ENCODE peak calls at places on chromosomes 13 and 19, in nine cellular contexts. One of them, this sample, is unnamed.

GRCh38 chr19:49421039-49421877 is 2.0 kb downstream of the PTH2 start:
- DNase-seq in upper lobe of left lung: peak; percentile 91
- DNase-seq in A549: no peak
- DNase-seq in transverse colon: peak; percentile 42
- DNase-seq in sigmoid colon: no peak
- DNase-seq in SK-N-SH: peak; percentile 95
- DNase-seq in tibial nerve: peak; percentile 45
- DNase-seq in HepG2: no peak
- DNase-seq in GM12878: no peak
- DNase-seq in this sample: no peak

GRCh38 chr19:2260341-2260751 is 4.1 kb upstream of the JSRP1 start:
- DNase-seq in sigmoid colon: no peak
- DNase-seq in SK-N-SH: no peak
- DNase-seq in HepG2: no peak
- DNase-seq in tibial nerve: no peak
- DNase-seq in upper lobe of left lung: no peak
- DNase-seq in GM12878: no peak
- DNase-seq in transverse colon: peak; percentile 46
- DNase-seq in A549: no peak
- DNase-seq in this sample: no peak

GRCh38 chr13:60275208-60275607 is 111.5 kb upstream of the DIAPH3 start:
- DNase-seq in sigmoid colon: no peak
- DNase-seq in transverse colon: no peak
- DNase-seq in HepG2: no peak
- DNase-seq in upper lobe of left lung: no peak
- DNase-seq in GM12878: no peak
- DNase-seq in SK-N-SH: no peak
- DNase-seq in A549: no peak
- DNase-seq in tibial nerve: no peak
- DNase-seq in this sample: no peak

GRCh38 chr13:43368003-43368402 is 344.6 kb downstream of the DNAJC15 start:
- DNase-seq in sigmoid colon: no peak
- DNase-seq in transverse colon: no peak
- DNase-seq in tibial nerve: no peak
- DNase-seq in upper lobe of left lung: no peak
- DNase-seq in A549: no peak
- DNase-seq in SK-N-SH: no peak
- DNase-seq in HepG2: no peak
- DNase-seq in GM12878: no peak
- DNase-seq in this sample: no peak

GRCh38 chr13:73803997-73804396 is 330.2 kb downstream of the KLF12 start:
- DNase-seq in A549: peak; percentile 16
- DNase-seq in tibial nerve: no peak
- DNase-seq in transverse colon: no peak
- DNase-seq in GM12878: no peak
- DNase-seq in HepG2: no peak
- DNase-seq in upper lobe of left lung: no peak
- DNase-seq in sigmoid colon: no peak
- DNase-seq in SK-N-SH: no peak
- DNase-seq in this sample: no peak

GRCh38 chr13:110089100-110089499 is 217.9 kb downstream of the COL4A1 start:
- DNase-seq in SK-N-SH: no peak
- DNase-seq in sigmoid colon: no peak
- DNase-seq in HepG2: no peak
- DNase-seq in transverse colon: no peak
- DNase-seq in upper lobe of left lung: no peak
- DNase-seq in tibial nerve: no peak
- DNase-seq in GM12878: no peak
- DNase-seq in A549: no peak
- DNase-seq in this sample: no peak

GRCh38 chr19:6232567-6232966 is 47.2 kb downstream of the MLLT1 start:
- DNase-seq in GM12878: no peak
- DNase-seq in tibial nerve: no peak
- DNase-seq in transverse colon: no peak
- DNase-seq in upper lobe of left lung: no peak
- DNase-seq in A549: no peak
- DNase-seq in sigmoid colon: no peak
- DNase-seq in HepG2: no peak
- DNase-seq in SK-N-SH: no peak
- DNase-seq in this sample: no peak

GRCh38 chr19:19256072-19256969 is 16.8 kb downstream of the TM6SF2 start:
- DNase-seq in tibial nerve: no peak
- DNase-seq in HepG2: peak; percentile 31
- DNase-seq in GM12878: no peak
- DNase-seq in SK-N-SH: peak; percentile 52
- DNase-seq in transverse colon: no peak
- DNase-seq in sigmoid colon: no peak
- DNase-seq in A549: peak; percentile 40
- DNase-seq in upper lobe of left lung: no peak
- DNase-seq in this sample: no peak

GRCh38 chr13:26867451-26868067 is 107.0 kb upstream of the GPR12 start:
- DNase-seq in GM12878: no peak
- DNase-seq in transverse colon: no peak
- DNase-seq in sigmoid colon: no peak
- DNase-seq in A549: peak; percentile 2
- DNase-seq in SK-N-SH: no peak
- DNase-seq in tibial nerve: no peak
- DNase-seq in upper lobe of left lung: no peak
- DNase-seq in HepG2: no peak
- DNase-seq in this sample: no peak

DNA sequence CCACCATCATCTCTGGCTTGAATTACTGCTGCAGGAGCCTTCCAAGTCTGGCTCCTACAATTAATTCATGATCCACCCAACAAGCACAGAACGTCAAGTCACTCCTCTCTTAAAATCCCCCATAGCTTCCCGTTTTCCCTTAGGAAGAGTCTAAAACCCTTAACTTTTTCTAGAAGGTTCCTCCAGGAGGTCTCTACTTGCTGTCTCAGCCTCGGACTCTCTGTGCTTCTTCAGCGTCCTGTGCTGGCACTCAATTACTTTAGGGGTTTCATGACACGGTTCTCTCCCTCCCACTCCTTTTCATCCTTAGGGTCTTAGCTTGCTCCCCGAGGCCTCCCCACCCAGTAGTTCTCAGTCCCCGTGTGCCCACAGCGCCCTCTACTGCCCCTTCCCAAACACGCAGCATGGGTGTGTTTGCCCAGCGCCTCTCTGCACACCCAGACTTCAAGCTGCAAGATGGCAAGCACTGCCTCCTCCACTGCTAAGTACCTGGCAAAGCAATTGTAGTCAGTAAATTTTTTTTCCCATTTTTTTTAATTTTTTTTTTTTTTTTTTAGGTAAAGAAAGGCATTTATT is 25.8 kb upstream of the MAP3K10 start:
- DNase-seq in SK-N-SH: peak; percentile 72
- DNase-seq in upper lobe of left lung: no peak
- DNase-seq in HepG2: peak; percentile 44
- DNase-seq in GM12878: no peak
- DNase-seq in sigmoid colon: no peak
- DNase-seq in A549: peak; percentile 77
- DNase-seq in tibial nerve: peak; percentile 33
- DNase-seq in transverse colon: peak; percentile 68
- DNase-seq in this sample: no peak
- TF ChIP-seq EP300 in SK-N-SH: no peak
- TF ChIP-seq EP300 in upper lobe of left lung: no peak
- TF ChIP-seq EP300 in HepG2: no peak
- TF ChIP-seq EP300 in GM12878: no peak
- TF ChIP-seq EP300 in sigmoid colon: no peak
- TF ChIP-seq EP300 in A549: no peak
- TF ChIP-seq EP300 in tibial nerve: no peak
- TF ChIP-seq EP300 in transverse colon: no peak
- TF ChIP-seq EP300 in this sample: no peak

DNA sequence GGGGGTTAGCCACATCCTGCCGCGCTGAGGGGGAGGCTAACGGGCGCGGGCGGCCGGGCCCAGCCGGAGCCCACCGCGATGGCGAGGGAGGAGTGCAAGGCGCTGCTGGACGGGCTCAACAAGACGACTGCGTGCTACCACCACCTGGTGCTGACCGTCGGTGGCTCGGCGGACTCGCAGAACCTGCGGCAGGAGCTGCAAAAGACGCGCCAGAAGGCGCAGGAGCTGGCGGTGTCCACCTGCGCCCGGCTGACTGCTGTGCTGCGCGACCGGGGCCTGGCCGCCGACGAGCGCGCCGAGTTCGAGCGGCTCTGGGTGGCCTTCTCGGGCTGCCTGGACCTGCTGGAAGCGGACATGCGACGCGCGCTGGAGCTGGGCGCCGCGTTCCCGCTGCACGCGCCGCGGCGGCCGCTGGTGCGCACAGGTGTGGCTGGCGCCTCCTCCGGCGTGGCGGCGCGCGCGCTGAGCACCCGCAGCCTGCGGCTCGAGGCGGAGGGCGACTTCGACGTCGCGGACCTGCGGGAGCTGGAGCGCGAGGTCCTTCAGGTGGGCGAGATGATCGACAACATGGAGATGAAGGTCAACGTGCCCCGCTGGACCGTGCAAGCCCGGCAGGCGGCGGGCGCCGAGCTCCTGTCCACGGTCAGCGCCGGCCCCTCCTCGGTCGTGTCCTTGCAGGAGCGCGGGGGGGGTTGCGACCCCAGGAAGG is 692 bp downstream of the RGS9BP start:
- DNase-seq in GM12878: no peak
- DNase-seq in A549: peak; percentile 74
- DNase-seq in HepG2: no peak
- DNase-seq in transverse colon: no peak
- DNase-seq in SK-N-SH: peak; percentile 55
- DNase-seq in sigmoid colon: no peak
- DNase-seq in tibial nerve: no peak
- DNase-seq in upper lobe of left lung: peak; percentile 90
- DNase-seq in this sample: no peak
- TF ChIP-seq CTCF in GM12878: no peak
- TF ChIP-seq CTCF in A549: no peak
- TF ChIP-seq CTCF in HepG2: no peak
- TF ChIP-seq CTCF in transverse colon: no peak
- TF ChIP-seq CTCF in SK-N-SH: no peak
- TF ChIP-seq CTCF in sigmoid colon: no peak
- TF ChIP-seq CTCF in tibial nerve: no peak
- TF ChIP-seq CTCF in upper lobe of left lung: no peak
- TF ChIP-seq CTCF in this sample: no peak

DNA sequence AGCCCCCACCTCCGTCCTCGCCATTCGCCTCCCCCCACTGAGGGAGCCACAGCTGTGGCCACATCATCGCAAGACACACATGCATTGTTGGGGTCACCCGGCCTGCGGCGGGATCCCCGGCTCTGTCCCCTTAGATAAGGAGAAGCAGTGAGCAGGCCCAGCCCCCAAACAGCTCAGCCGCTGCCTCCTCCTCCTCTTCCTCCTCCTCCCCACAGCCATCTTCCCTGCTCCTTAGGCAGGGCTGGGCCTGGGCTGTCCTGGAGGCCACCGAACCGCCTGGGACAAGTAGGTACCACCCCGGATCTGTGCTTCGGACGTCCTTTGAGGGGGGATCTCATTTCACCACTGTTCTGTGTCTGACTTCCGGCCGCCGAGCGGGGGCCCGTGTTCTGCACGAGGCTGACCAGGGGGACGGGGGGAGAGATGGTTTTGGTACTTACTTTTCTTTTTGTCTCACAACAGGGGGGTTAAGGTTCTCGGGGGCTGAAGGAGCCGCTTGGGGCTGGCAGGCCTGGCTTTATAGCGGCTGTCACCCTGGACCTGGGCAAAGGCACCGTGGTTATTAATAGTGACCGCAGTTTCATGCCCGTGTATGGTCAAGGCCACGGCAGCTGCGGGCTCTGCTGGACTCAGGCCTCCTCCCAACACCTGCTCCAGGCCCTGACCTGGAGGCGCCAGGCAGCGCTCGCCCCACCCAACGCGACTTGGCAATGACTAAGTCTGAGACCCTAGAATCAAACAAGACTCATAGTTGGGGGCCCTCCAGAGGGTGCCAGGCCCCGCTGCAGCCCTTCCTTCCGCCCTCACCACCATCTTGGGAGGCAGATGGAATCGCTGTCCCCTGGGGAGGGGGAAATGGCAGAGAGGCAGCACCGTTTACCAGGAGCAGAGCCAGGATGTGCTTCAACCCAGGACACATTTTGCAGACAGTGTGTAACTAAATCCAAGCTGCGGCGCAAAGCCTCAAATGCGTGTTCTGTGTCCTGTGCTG is 18.3 kb downstream of the NMRK2 start:
- DNase-seq in tibial nerve: no peak
- DNase-seq in GM12878: no peak
- DNase-seq in upper lobe of left lung: peak; percentile 82
- DNase-seq in HepG2: no peak
- DNase-seq in A549: no peak
- DNase-seq in transverse colon: no peak
- DNase-seq in SK-N-SH: no peak
- DNase-seq in sigmoid colon: peak; percentile 84
- DNase-seq in this sample: no peak
- H3K27ac ChIP-seq in tibial nerve: no peak overlapping the region
- H3K27ac ChIP-seq in GM12878: no peak overlapping the region
- H3K27ac ChIP-seq in upper lobe of left lung: peak overlapping the region; percentile 49
- H3K27ac ChIP-seq in HepG2: no peak overlapping the region
- H3K27ac ChIP-seq in A549: no peak overlapping the region
- H3K27ac ChIP-seq in transverse colon: peak overlapping the region; percentile 83
- H3K27ac ChIP-seq in SK-N-SH: no peak overlapping the region
- H3K27ac ChIP-seq in sigmoid colon: peak overlapping the region; percentile 85
- H3K27ac ChIP-seq in this sample: peak overlapping the region; percentile 89

GRCh38 chr13:24659239-24659638 is 21.0 kb upstream of the ATP12A start:
- DNase-seq in upper lobe of left lung: no peak
- DNase-seq in sigmoid colon: no peak
- DNase-seq in GM12878: no peak
- DNase-seq in transverse colon: no peak
- DNase-seq in A549: no peak
- DNase-seq in HepG2: no peak
- DNase-seq in tibial nerve: no peak
- DNase-seq in SK-N-SH: no peak
- DNase-seq in this sample: no peak

GRCh38 chr13:24662195-24663088 is 17.8 kb upstream of the ATP12A start:
- DNase-seq in sigmoid colon: no peak
- DNase-seq in A549: no peak
- DNase-seq in transverse colon: peak; percentile 63
- DNase-seq in HepG2: no peak
- DNase-seq in upper lobe of left lung: no peak
- DNase-seq in GM12878: no peak
- DNase-seq in SK-N-SH: no peak
- DNase-seq in tibial nerve: no peak
- DNase-seq in this sample: no peak

GRCh38 chr13:24663089-24663395 is 17.2 kb upstream of the ATP12A start:
- DNase-seq in transverse colon: no peak
- DNase-seq in upper lobe of left lung: no peak
- DNase-seq in A549: no peak
- DNase-seq in HepG2: no peak
- DNase-seq in tibial nerve: no peak
- DNase-seq in SK-N-SH: no peak
- DNase-seq in sigmoid colon: no peak
- DNase-seq in GM12878: no peak
- DNase-seq in this sample: no peak

GRCh38 chr13:24660023-24660806 is 20.0 kb upstream of the ATP12A start:
- DNase-seq in HepG2: no peak
- DNase-seq in tibial nerve: no peak
- DNase-seq in A549: no peak
- DNase-seq in SK-N-SH: peak; percentile 44
- DNase-seq in GM12878: no peak
- DNase-seq in upper lobe of left lung: no peak
- DNase-seq in sigmoid colon: no peak
- DNase-seq in transverse colon: no peak
- DNase-seq in this sample: no peak

DNA sequence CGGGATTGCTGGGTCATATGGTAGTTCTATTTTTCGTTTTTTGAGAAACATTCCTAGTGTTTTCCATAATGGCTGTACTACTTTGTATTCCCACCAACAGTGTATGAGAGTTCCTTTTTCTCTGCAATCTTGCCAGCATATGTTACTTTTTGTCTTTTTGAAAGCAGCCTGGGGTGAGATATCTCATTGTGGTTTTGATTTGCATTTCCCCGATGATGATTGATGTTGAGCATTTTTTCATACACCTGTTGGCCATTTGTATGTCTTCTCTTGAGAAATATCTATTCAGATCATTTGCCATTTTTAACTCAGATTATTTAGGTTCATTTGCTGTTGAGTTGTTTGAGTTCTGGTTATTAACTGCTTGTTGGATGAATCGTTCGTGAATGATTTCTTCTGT is 18.5 kb upstream of the ATP12A start:
- DNase-seq in GM12878: no peak
- DNase-seq in A549: no peak
- DNase-seq in upper lobe of left lung: no peak
- DNase-seq in sigmoid colon: no peak
- DNase-seq in tibial nerve: no peak
- DNase-seq in SK-N-SH: no peak
- DNase-seq in HepG2: no peak
- DNase-seq in transverse colon: no peak
- DNase-seq in this sample: no peak
- TF ChIP-seq EP300 in GM12878: no peak
- TF ChIP-seq EP300 in A549: no peak
- TF ChIP-seq EP300 in upper lobe of left lung: no peak
- TF ChIP-seq EP300 in sigmoid colon: no peak
- TF ChIP-seq EP300 in tibial nerve: no peak
- TF ChIP-seq EP300 in SK-N-SH: no peak
- TF ChIP-seq EP300 in HepG2: no peak
- TF ChIP-seq EP300 in transverse colon: no peak
- TF ChIP-seq EP300 in this sample: no peak